ENCODE peak calls at places on chromosomes 4 and X, in nine cellular contexts. Y is stimulated activated CD4-positive, alpha-beta T cell treated with anti-CD3 and anti-CD28 coated beads, Interleukin-4, amount 100 ng/mL, for 48 hours; C is effector CD8-positive, alpha-beta T cell; H is HEK293T; E is IMR-90; W is CD8-positive, alpha-beta memory T cell; T is activated CD4-positive, alpha-beta T cell treated with anti-CD3 and anti-CD28 coated beads, Interleukin-2, amount 50 U/mL, for 4 hours; I is OCI-LY7; Z is activated T-cell treated with anti-CD3 and anti-CD28 coated beads, Interleukin-2, amount 50 U/mL, for 1 hour. F is an unnamed sample.
A peak's percentile ranks its signal among the peaks of the same experiment; 100 is the strongest.

GRCh38 chr4:129085472-129085871 is 7.9 kb downstream of the SCLT1 start:
- DNase-seq in Y (no peak), C (no peak), H (no peak), E (no peak), W (no peak), T (no peak), I (no peak), Z (no peak), F (no peak)

GRCh38 chr4:185307136-185307950 is 88.4 kb downstream of the LRP2BP start:
- DNase-seq in Y (no peak), C (no peak), H (no peak), E (peak; percentile 31), W (no peak), T (no peak), I (peak; percentile 45), Z (no peak), F (peak; percentile 13)

GRCh38 chr4:113406723-113407016 is 354.9 kb downstream of the CAMK2D start:
- DNase-seq in Y (no peak), C (no peak), H (no peak), E (no peak), W (no peak), T (no peak), I (no peak), Z (no peak), F (no peak)

GRCh38 chr4:1403177-1403583 is 3.1 kb downstream of the NKX1-1 start:
- DNase-seq in Y (no peak), C (no peak), H (no peak), E (no peak), W (no peak), T (no peak), I (no peak), Z (peak; percentile 18), F (no peak)

GRCh38 chrX:66020578-66021406 is 19.1 kb downstream of the VSIG4 start:
- DNase-seq in Y (no peak), C (no peak), H (no peak), E (no peak), W (no peak), T (no peak), I (no peak), Z (no peak), F (no peak)

GRCh38 chr4:159021597-159022385 is 81.1 kb upstream of the RAPGEF2 start:
- DNase-seq in Y (no peak), C (no peak), H (no peak), E (no peak), W (no peak), T (no peak), I (no peak), Z (no peak), F (no peak)

GRCh38 chrX:124194209-124194608 is 138.3 kb upstream of the TEX13D start:
- DNase-seq in Y (no peak), C (no peak), H (no peak), E (no peak), W (no peak), T (no peak), I (no peak), Z (no peak), F (no peak)

GRCh38 chrX:64792598-64793337 is 183.5 kb downstream of the ZC4H2 start:
- DNase-seq in Y (no peak), C (no peak), H (no peak), E (no peak), W (no peak), T (no peak), I (no peak), Z (no peak), F (no peak)

GRCh38 chrX:66622209-66622608 is 16.7 kb downstream of the EDA2R start:
- DNase-seq in Y (no peak), C (no peak), H (no peak), E (peak; percentile 42), W (no peak), T (no peak), I (no peak), Z (no peak), F (no peak)

GRCh38 chr4:100081511-100081910 is 108.8 kb downstream of the DDIT4L start:
- DNase-seq in Y (no peak), C (no peak), H (no peak), E (no peak), W (no peak), T (no peak), I (no peak), Z (no peak), F (no peak)

GRCh38 chrX:48761674-48762471 is at the start of gene GLOD5:
- DNase-seq in Y (no peak), C (no peak), H (no peak), E (no peak), W (no peak), T (no peak), I (peak; percentile 5), Z (no peak), F (no peak)

GRCh38 chrX:14630724-14631123 is 101.4 kb downstream of the GLRA2 start:
- DNase-seq in Y (no peak), C (no peak), H (no peak), E (no peak), W (no peak), T (no peak), I (no peak), Z (no peak), F (no peak)

GRCh38 chr4:41120297-41121217 is 93.8 kb downstream of the APBB2 start:
- DNase-seq in Y (no peak), C (no peak), H (peak; percentile 50), E (peak; percentile 59), W (no peak), T (no peak), I (no peak), Z (no peak), F (no peak)

GRCh38 chr4:181157647-181158046 is 1085.6 kb upstream of the TENM3 start:
- DNase-seq in Y (no peak), C (no peak), H (no peak), E (no peak), W (no peak), T (no peak), I (no peak), Z (no peak), F (no peak)

GRCh38 chrX:138886769-138887168 is 175.3 kb upstream of the FGF13 start:
- DNase-seq in Y (no peak), C (no peak), H (no peak), E (no peak), W (no peak), T (no peak), I (no peak), Z (no peak), F (no peak)

GRCh38 chr4:89765966-89766365 is 71.0 kb downstream of the SNCA start:
- DNase-seq in Y (no peak), C (no peak), H (no peak), E (peak; percentile 63), W (no peak), T (no peak), I (no peak), Z (no peak), F (no peak)

GRCh38 chrX:40273356-40274050 is 175.7 kb upstream of the BCOR start:
- DNase-seq in Y (no peak), C (no peak), H (no peak), E (peak; percentile 35), W (no peak), T (no peak), I (no peak), Z (no peak), F (no peak)

GRCh38 chr4:37675587-37676290 is 10.4 kb downstream of the RELL1 start:
- DNase-seq in Y (no peak), C (no peak), H (no peak), E (no peak), W (no peak), T (no peak), I (peak; percentile 95), Z (no peak), F (peak; percentile 45)

GRCh38 chr4:33837043-33837442 is 2407.3 kb downstream of the ARAP2 start:
- DNase-seq in Y (no peak), C (no peak), H (no peak), E (peak; percentile 80), W (no peak), T (no peak), I (no peak), Z (no peak), F (no peak)

GRCh38 chr4:19945979-19946380 is 305.7 kb upstream of the SLIT2 start:
- DNase-seq in Y (no peak), C (no peak), H (no peak), E (peak; percentile 97), W (no peak), T (no peak), I (no peak), Z (no peak), F (no peak)

GRCh38 chr4:26520728-26521442 is 30.6 kb upstream of the CCKAR start:
- DNase-seq in Y (no peak), C (no peak), H (no peak), E (peak; percentile 38), W (no peak), T (no peak), I (no peak), Z (no peak), F (no peak)

GRCh38 chr4:2930135-2930805 is 32.9 kb downstream of the NOP14 start:
- DNase-seq in Y (no peak), C (no peak), H (no peak), E (no peak), W (no peak), T (no peak), I (no peak), Z (peak; percentile 15), F (no peak)

GRCh38 chr4:140764785-140765392 is 8.7 kb upstream of the TBC1D9 start:
- DNase-seq in Y (no peak), C (no peak), H (no peak), E (no peak), W (no peak), T (no peak), I (no peak), Z (no peak), F (no peak)

GRCh38 chrX:28133763-28134162 is 152.5 kb upstream of the DCAF8L1 start:
- DNase-seq in Y (no peak), C (no peak), H (no peak), E (no peak), W (no peak), T (no peak), I (no peak), Z (no peak), F (no peak)

GRCh38 chr4:8728536-8729407 is 136.2 kb downstream of the CPZ start:
- DNase-seq in Y (no peak), C (no peak), H (no peak), E (no peak), W (no peak), T (no peak), I (no peak), Z (no peak), F (peak; percentile 10)

GRCh38 chrX:13110427-13111324 is 66.3 kb upstream of the FAM9C start:
- DNase-seq in Y (no peak), C (no peak), H (no peak), E (peak; percentile 92), W (no peak), T (no peak), I (no peak), Z (no peak), F (no peak)

GRCh38 chr4:135515295-135515694 is 1313.7 kb upstream of the PABPC4L start:
- DNase-seq in Y (no peak), C (no peak), H (no peak), E (no peak), W (no peak), T (no peak), I (no peak), Z (no peak), F (no peak)

GRCh38 chrX:68697465-68698125 is 50.1 kb downstream of the STARD8 start:
- DNase-seq in Y (no peak), C (no peak), H (no peak), E (no peak), W (no peak), T (no peak), I (no peak), Z (no peak), F (no peak)

GRCh38 chr4:111689214-111689613 is 456.0 kb upstream of the FAM241A start:
- DNase-seq in Y (no peak), C (no peak), H (no peak), E (peak; percentile 14), W (no peak), T (no peak), I (no peak), Z (no peak), F (no peak)

GRCh38 chrX:103063918-103064434 is at the start of gene BEX1:
- DNase-seq in Y (no peak), C (no peak), H (no peak), E (no peak), W (no peak), T (no peak), I (no peak), Z (no peak), F (no peak)

GRCh38 chr4:130747842-130748241 is 1651.9 kb downstream of the C4orf33 start:
- DNase-seq in Y (no peak), C (no peak), H (no peak), E (no peak), W (no peak), T (no peak), I (peak; percentile 19), Z (no peak), F (no peak)